ENCODE peak calls at places on chromosome 10, in seven cellular contexts. L is heart left ventricle, H is astrocyte of the cerebellum, C is endothelial cell, E is cardiac muscle cell, V is coronary artery, J is fibroblast of mammary gland. K is an unnamed sample.

GRCh38 chr10:33260403-33261239 is 73.8 kb downstream of the NRP1 start:
- DNase-seq in L (no peak), H (no peak), C (no peak), E (no peak), V (no peak), J (no peak), K (no peak)

GRCh38 chr10:126465771-126466170 is 77.5 kb upstream of the ADAM12 start:
- DNase-seq in L (no peak), H (no peak), C (no peak), E (no peak), V (no peak), J (peak), K (no peak)

GRCh38 chr10:70347321-70347720 is 35.1 kb downstream of the LRRC20 start:
- DNase-seq in L (no peak), H (no peak), C (no peak), E (no peak), V (no peak), J (no peak), K (no peak)

GRCh38 chr10:73817826-73818225 is 6.4 kb upstream of the NDST2 start:
- DNase-seq in L (no peak), H (no peak), C (no peak), E (no peak), V (no peak), J (no peak), K (no peak)

GRCh38 chr10:125768217-125768616 is 7.4 kb downstream of the MMP21 start:
- DNase-seq in L (no peak), H (peak), C (no peak), E (peak), V (no peak), J (peak), K (no peak)

GRCh38 chr10:50541921-50542320 is 81.8 kb downstream of the SGMS1 start:
- DNase-seq in L (no peak), H (no peak), C (no peak), E (no peak), V (no peak), J (no peak), K (no peak)

GRCh38 chr10:96720422-96721206 is at the start of gene PIK3AP1:
- DNase-seq in L (peak), H (no peak), C (peak), E (peak), V (peak), J (no peak), K (peak)

GRCh38 chr10:128416231-128416630 is 290.0 kb upstream of the MKI67 start:
- DNase-seq in L (no peak), H (no peak), C (no peak), E (no peak), V (no peak), J (no peak), K (no peak)

GRCh38 chr10:45374451-45375052 is 536 bp downstream of the ALOX5 start:
- DNase-seq in L (no peak), H (no peak), C (peak), E (no peak), V (peak), J (no peak), K (peak)

GRCh38 chr10:100364147-100364546 is 17.1 kb downstream of the SCD start:
- DNase-seq in L (no peak), H (no peak), C (no peak), E (no peak), V (no peak), J (no peak), K (no peak)

GRCh38 chr10:77037735-77038411 is 599.7 kb downstream of the KCNMA1 start:
- DNase-seq in L (no peak), H (no peak), C (no peak), E (no peak), V (no peak), J (no peak), K (no peak)

GRCh38 chr10:110893559-110894179 is 21.9 kb downstream of the PDCD4 start:
- DNase-seq in L (no peak), H (no peak), C (no peak), E (peak), V (no peak), J (peak), K (peak)

GRCh38 chr10:118722694-118723093 is 32.1 kb downstream of the CACUL1 start:
- DNase-seq in L (no peak), H (no peak), C (no peak), E (no peak), V (no peak), J (no peak), K (no peak)

GRCh38 chr10:26412932-26413331 is 25.2 kb upstream of the APBB1IP start:
- DNase-seq in L (no peak), H (no peak), C (no peak), E (no peak), V (no peak), J (no peak), K (no peak)

GRCh38 chr10:129766611-129767550 is 197.2 kb downstream of the EBF3 start:
- DNase-seq in L (no peak), H (no peak), C (no peak), E (no peak), V (peak), J (no peak), K (no peak)

GRCh38 chr10:131580076-131580652 is 268.6 kb upstream of the TCERG1L start:
- DNase-seq in L (no peak), H (no peak), C (no peak), E (no peak), V (no peak), J (no peak), K (no peak)

GRCh38 chr10:60648761-60649160 is 129.5 kb upstream of the CDK1 start:
- DNase-seq in L (no peak), H (no peak), C (no peak), E (no peak), V (no peak), J (no peak), K (no peak)

GRCh38 chr10:576130-576465 is 113.4 kb downstream of the DIP2C start:
- DNase-seq in L (no peak), H (no peak), C (no peak), E (no peak), V (no peak), J (peak), K (no peak)

GRCh38 chr10:62831346-62831745 is 15.2 kb upstream of the EGR2 start:
- DNase-seq in L (no peak), H (peak), C (no peak), E (no peak), V (no peak), J (peak), K (no peak)

GRCh38 chr10:75014516-75015230 is 96.8 kb upstream of the SAMD8 start:
- DNase-seq in L (no peak), H (no peak), C (no peak), E (no peak), V (no peak), J (no peak), K (no peak)

GRCh38 chr10:18233775-18234174 is 93.6 kb downstream of the CACNB2 start:
- DNase-seq in L (peak), H (no peak), C (peak), E (peak), V (no peak), J (no peak), K (no peak)

GRCh38 chr10:88657901-88658300 is 6.3 kb upstream of the LIPF start:
- DNase-seq in L (no peak), H (no peak), C (no peak), E (no peak), V (no peak), J (peak), K (no peak)

GRCh38 chr10:101441539-101442455 is 87.8 kb downstream of the BTRC start:
- DNase-seq in L (peak), H (peak), C (peak), E (peak), V (no peak), J (peak), K (peak)

GRCh38 chr10:98030093-98030821 is at the start of gene CRTAC1:
- DNase-seq in L (peak), H (no peak), C (peak), E (peak), V (no peak), J (no peak), K (no peak)

GRCh38 chr10:9877978-9878377 is 1139.7 kb upstream of the CELF2 start:
- DNase-seq in L (no peak), H (no peak), C (no peak), E (no peak), V (no peak), J (no peak), K (no peak)

GRCh38 chr10:112774210-112774609 is 175.8 kb upstream of the TCF7L2 start:
- DNase-seq in L (no peak), H (no peak), C (no peak), E (no peak), V (no peak), J (no peak), K (no peak)

GRCh38 chr10:112774808-112775207 is 175.2 kb upstream of the TCF7L2 start:
- DNase-seq in L (no peak), H (no peak), C (no peak), E (peak), V (no peak), J (no peak), K (no peak)

GRCh38 chr10:112775892-112776679 is 174.0 kb upstream of the TCF7L2 start:
- DNase-seq in L (no peak), H (no peak), C (no peak), E (no peak), V (no peak), J (no peak), K (no peak)

GRCh38 chr10:112773783-112774182 is 176.3 kb upstream of the TCF7L2 start:
- DNase-seq in L (no peak), H (no peak), C (no peak), E (no peak), V (no peak), J (no peak), K (no peak)

GRCh38 chr10:112775347-112775746 is 174.7 kb upstream of the TCF7L2 start:
- DNase-seq in L (no peak), H (no peak), C (no peak), E (no peak), V (no peak), J (no peak), K (no peak)
- TF ChIP-seq CTCF in L (no peak), H (peak), C (no peak), E (peak), V (no peak), J (peak), K (no peak)

DNA sequence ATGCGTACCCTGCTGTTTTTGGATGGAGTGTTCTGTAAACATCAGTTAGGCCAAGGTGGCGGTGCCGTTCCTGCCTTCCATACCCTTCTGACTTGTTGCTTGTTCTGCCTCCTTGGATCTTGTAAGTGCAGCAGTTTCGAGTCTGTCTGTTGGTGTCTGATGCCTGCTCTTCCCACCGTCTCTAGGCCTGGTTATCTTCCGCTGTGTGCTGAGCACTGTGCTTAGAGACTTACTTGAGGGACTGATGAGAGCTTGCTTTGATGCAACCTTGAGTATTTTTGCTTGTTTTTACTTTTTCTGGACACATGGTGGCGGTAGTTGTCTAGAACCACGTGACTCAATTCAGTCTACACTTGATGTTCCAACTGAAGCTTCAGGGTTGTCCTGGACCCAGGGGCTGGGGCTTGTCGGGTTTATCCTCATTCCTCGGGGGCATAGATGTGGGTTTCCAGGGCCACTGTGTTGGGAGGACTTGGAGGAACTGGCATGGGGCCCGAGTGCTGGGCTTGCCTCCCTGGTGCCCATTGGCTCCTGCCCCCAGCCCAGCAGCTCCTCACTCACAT is 14.4 kb upstream of the SPRN start:
- DNase-seq in L (no peak), H (no peak), C (no peak), E (no peak), V (no peak), J (peak), K (peak)
- TF ChIP-seq CTCF in L (no peak), H (no peak), C (no peak), E (peak), V (no peak), J (peak), K (peak)

GRCh38 chr10:94626476-94626875 is 57.1 kb upstream of the CYP2C18 start:
- DNase-seq in L (no peak), H (no peak), C (no peak), E (no peak), V (no peak), J (no peak), K (no peak)

GRCh38 chr10:94627511-94627910 is 56.0 kb upstream of the CYP2C18 start:
- DNase-seq in L (no peak), H (no peak), C (no peak), E (no peak), V (no peak), J (no peak), K (no peak)

GRCh38 chr10:94631077-94631476 is 52.5 kb upstream of the CYP2C18 start:
- DNase-seq in L (no peak), H (no peak), C (no peak), E (no peak), V (no peak), J (no peak), K (no peak)

GRCh38 chr10:94632954-94633353 is 50.6 kb upstream of the CYP2C18 start:
- DNase-seq in L (no peak), H (no peak), C (no peak), E (no peak), V (no peak), J (no peak), K (no peak)

DNA sequence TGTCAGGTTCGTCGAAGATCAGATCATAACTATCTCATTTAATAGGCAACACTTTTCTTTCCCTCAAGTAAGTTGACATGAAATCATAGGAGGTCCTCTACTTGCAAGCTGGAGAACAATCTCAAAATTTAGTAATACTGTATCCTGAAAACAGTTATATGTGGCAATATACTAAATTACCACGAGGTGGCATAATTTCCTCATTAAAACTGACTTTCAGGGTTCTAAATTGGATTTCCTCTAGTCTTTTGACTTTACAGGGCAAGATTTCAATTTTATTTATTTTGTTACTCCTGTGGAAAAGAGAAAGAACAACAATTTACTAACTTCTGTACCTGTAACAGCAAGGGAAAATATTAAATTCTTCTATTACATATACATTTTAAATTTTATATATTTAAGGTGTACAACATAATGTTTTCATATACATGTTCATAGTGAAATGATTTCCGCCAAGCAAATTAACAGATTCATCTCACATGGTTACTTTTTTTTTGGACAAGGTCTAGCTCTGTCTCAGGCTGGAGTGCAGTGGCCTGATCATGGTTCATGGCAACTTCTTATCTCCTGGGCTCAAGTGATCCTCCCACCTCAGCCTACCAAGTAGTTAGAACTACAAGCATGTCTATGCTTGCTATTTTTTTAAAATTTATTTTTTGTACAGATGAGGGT is 53.4 kb upstream of the CYP2C18 start:
- DNase-seq in L (no peak), H (no peak), C (no peak), E (peak), V (no peak), J (peak), K (peak)
- TF ChIP-seq CTCF in L (peak), H (peak), C (peak), E (peak), V (peak), J (peak), K (peak)

GRCh38 chr10:113139695-113140094 is 189.6 kb downstream of the TCF7L2 start:
- DNase-seq in L (no peak), H (no peak), C (no peak), E (no peak), V (no peak), J (peak), K (no peak)
- TF ChIP-seq CTCF in L (no peak), H (peak), C (no peak), E (peak), V (peak), J (peak), K (no peak)

GRCh38 chr10:93465806-93466675 is 16.1 kb downstream of the MYOF start:
- DNase-seq in L (peak), H (peak), C (no peak), E (no peak), V (peak), J (peak), K (no peak)
- TF ChIP-seq CTCF in L (no peak), H (no peak), C (no peak), E (no peak), V (no peak), J (no peak), K (no peak)

GRCh38 chr10:14196113-14196512 is 134.6 kb downstream of the FRMD4A start:
- DNase-seq in L (no peak), H (no peak), C (no peak), E (no peak), V (no peak), J (no peak), K (no peak)

GRCh38 chr10:14192746-14193145 is 138.0 kb downstream of the FRMD4A start:
- DNase-seq in L (no peak), H (no peak), C (no peak), E (no peak), V (no peak), J (no peak), K (no peak)

GRCh38 chr10:14190702-14191101 is 140.0 kb downstream of the FRMD4A start:
- DNase-seq in L (no peak), H (no peak), C (no peak), E (no peak), V (no peak), J (no peak), K (no peak)

GRCh38 chr10:14195455-14195854 is 135.3 kb downstream of the FRMD4A start:
- DNase-seq in L (no peak), H (no peak), C (no peak), E (no peak), V (no peak), J (no peak), K (no peak)

GRCh38 chr10:14191871-14192270 is 138.9 kb downstream of the FRMD4A start:
- DNase-seq in L (no peak), H (no peak), C (no peak), E (no peak), V (no peak), J (no peak), K (no peak)
- TF ChIP-seq CTCF in L (no peak), H (no peak), C (no peak), E (no peak), V (no peak), J (no peak), K (no peak)

GRCh38 chr10:19828278-19829049 is 12.2 kb downstream of the PLXDC2 start:
- DNase-seq in L (peak), H (no peak), C (no peak), E (no peak), V (no peak), J (peak), K (no peak)

GRCh38 chr10:19825690-19826089 is 9.5 kb downstream of the PLXDC2 start:
- DNase-seq in L (no peak), H (no peak), C (no peak), E (no peak), V (no peak), J (no peak), K (no peak)

GRCh38 chr10:19824397-19825342 is 8.4 kb downstream of the PLXDC2 start:
- DNase-seq in L (no peak), H (no peak), C (no peak), E (no peak), V (no peak), J (no peak), K (no peak)

DNA sequence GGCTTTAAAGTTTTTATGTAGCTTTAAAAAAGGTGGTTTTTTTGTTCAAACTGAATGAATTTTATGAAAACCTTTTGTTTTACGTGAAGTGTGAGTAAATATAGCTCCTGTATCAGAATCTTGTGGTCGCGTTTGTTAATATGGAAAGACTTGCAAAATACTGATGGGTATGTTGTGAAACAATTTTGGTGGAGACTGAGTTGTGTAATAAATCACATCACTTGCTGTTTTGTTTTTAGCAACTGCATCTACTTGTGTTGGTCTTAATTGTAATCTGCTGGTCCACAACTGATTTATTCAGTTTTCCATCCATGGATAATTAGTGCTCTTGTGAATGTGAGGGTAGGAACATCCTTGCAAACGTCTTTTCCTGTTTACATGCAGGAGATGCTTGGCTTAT is 10.5 kb downstream of the PLXDC2 start:
- DNase-seq in L (no peak), H (no peak), C (no peak), E (no peak), V (no peak), J (peak), K (no peak)
- TF ChIP-seq CTCF in L (no peak), H (no peak), C (no peak), E (no peak), V (no peak), J (no peak), K (no peak)

DNA sequence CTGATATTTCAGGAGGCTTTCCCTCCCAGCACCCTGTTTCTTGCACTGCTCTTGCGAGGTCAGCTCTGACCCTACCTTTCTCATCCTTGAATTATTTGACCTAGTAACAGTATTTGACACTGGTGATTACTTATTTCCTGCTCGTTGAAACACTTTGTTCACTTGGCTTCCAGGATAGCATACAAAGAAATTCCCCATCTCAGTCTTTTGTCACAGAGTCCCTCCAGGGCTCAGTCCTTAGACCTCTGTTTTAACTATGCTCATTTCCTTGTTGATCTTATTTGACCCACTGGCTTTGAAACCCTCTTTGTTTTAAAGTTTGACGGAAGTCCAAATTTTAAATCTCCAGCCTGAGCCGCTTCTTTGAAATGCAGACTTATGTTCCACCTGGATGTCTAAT is 29.9 kb downstream of the BMPR1A start:
- DNase-seq in L (no peak), H (no peak), C (no peak), E (peak), V (no peak), J (no peak), K (no peak)
- TF ChIP-seq CTCF in L (no peak), H (no peak), C (no peak), E (no peak), V (no peak), J (no peak), K (no peak)

GRCh38 chr10:15430969-15431791 is 60.1 kb upstream of the FAM171A1 start:
- DNase-seq in L (no peak), H (no peak), C (no peak), E (no peak), V (no peak), J (no peak), K (no peak)

GRCh38 chr10:15426558-15426957 is 55.5 kb upstream of the FAM171A1 start:
- DNase-seq in L (no peak), H (no peak), C (no peak), E (no peak), V (no peak), J (no peak), K (no peak)

GRCh38 chr10:15426115-15426514 is 55.0 kb upstream of the FAM171A1 start:
- DNase-seq in L (no peak), H (no peak), C (no peak), E (no peak), V (no peak), J (no peak), K (no peak)

GRCh38 chr10:15427836-15428414 is 56.8 kb upstream of the FAM171A1 start:
- DNase-seq in L (no peak), H (peak), C (no peak), E (peak), V (no peak), J (peak), K (peak)
- TF ChIP-seq CTCF in L (peak), H (peak), C (peak), E (peak), V (peak), J (peak), K (no peak)

K was measured in GM13976.